ENCODE peak calls at places on chromosomes 4 and X, in seven cellular contexts. One of them, this sample, is unnamed.
A peak's percentile ranks its signal among the peaks of the same experiment; 100 is the strongest.

GRCh38 chr4:14641871-14642270 is 360.4 kb upstream of the CPEB2 start:
- DNase-seq in MM.1S: no peak
- DNase-seq in mesothelial cell of epicardium: no peak
- DNase-seq in RPMI7951: no peak
- DNase-seq in ACHN: no peak
- DNase-seq in activated CD4-positive, CD25-positive, alpha-beta regulatory T cell treated with anti-CD3 and anti-CD28 coated beads, Interleukin-2, amount 50 U/mL, for 16 hours: no peak
- DNase-seq in ureter: no peak
- DNase-seq in this sample: no peak

GRCh38 chr4:62912531-62912930 is 1496.7 kb downstream of the TECRL start:
- DNase-seq in MM.1S: no peak
- DNase-seq in mesothelial cell of epicardium: no peak
- DNase-seq in RPMI7951: no peak
- DNase-seq in ACHN: no peak
- DNase-seq in activated CD4-positive, CD25-positive, alpha-beta regulatory T cell treated with anti-CD3 and anti-CD28 coated beads, Interleukin-2, amount 50 U/mL, for 16 hours: no peak
- DNase-seq in ureter: no peak
- DNase-seq in this sample: no peak

GRCh38 chr4:71293705-71294104 is 45.1 kb upstream of the SLC4A4 start:
- DNase-seq in MM.1S: no peak
- DNase-seq in mesothelial cell of epicardium: no peak
- DNase-seq in RPMI7951: no peak
- DNase-seq in ACHN: peak; percentile 68
- DNase-seq in activated CD4-positive, CD25-positive, alpha-beta regulatory T cell treated with anti-CD3 and anti-CD28 coated beads, Interleukin-2, amount 50 U/mL, for 16 hours: no peak
- DNase-seq in ureter: no peak
- DNase-seq in this sample: no peak

GRCh38 chr4:148061139-148061476 is 329.2 kb downstream of the ARHGAP10 start:
- DNase-seq in MM.1S: no peak
- DNase-seq in mesothelial cell of epicardium: no peak
- DNase-seq in RPMI7951: no peak
- DNase-seq in ACHN: no peak
- DNase-seq in activated CD4-positive, CD25-positive, alpha-beta regulatory T cell treated with anti-CD3 and anti-CD28 coated beads, Interleukin-2, amount 50 U/mL, for 16 hours: no peak
- DNase-seq in ureter: no peak
- DNase-seq in this sample: no peak

GRCh38 chr4:122152699-122153328 is 683 bp downstream of the BLTP1 start:
- DNase-seq in MM.1S: peak; percentile 48
- DNase-seq in mesothelial cell of epicardium: peak; percentile 49
- DNase-seq in RPMI7951: peak; percentile 33
- DNase-seq in ACHN: peak; percentile 28
- DNase-seq in activated CD4-positive, CD25-positive, alpha-beta regulatory T cell treated with anti-CD3 and anti-CD28 coated beads, Interleukin-2, amount 50 U/mL, for 16 hours: no peak
- DNase-seq in ureter: peak; percentile 45
- DNase-seq in this sample: no peak

GRCh38 chrX:154750301-154751120 is at the start of gene GAB3:
- DNase-seq in MM.1S: peak; percentile 63
- DNase-seq in mesothelial cell of epicardium: no peak
- DNase-seq in RPMI7951: peak; percentile 36
- DNase-seq in ACHN: peak; percentile 13
- DNase-seq in activated CD4-positive, CD25-positive, alpha-beta regulatory T cell treated with anti-CD3 and anti-CD28 coated beads, Interleukin-2, amount 50 U/mL, for 16 hours: no peak
- DNase-seq in ureter: no peak
- DNase-seq in this sample: no peak

GRCh38 chr4:169305651-169306050 is 34.9 kb upstream of the SH3RF1 start:
- DNase-seq in MM.1S: no peak
- DNase-seq in mesothelial cell of epicardium: no peak
- DNase-seq in RPMI7951: no peak
- DNase-seq in ACHN: no peak
- DNase-seq in activated CD4-positive, CD25-positive, alpha-beta regulatory T cell treated with anti-CD3 and anti-CD28 coated beads, Interleukin-2, amount 50 U/mL, for 16 hours: no peak
- DNase-seq in ureter: no peak
- DNase-seq in this sample: no peak

GRCh38 chr4:153750197-153750817 is 9.5 kb downstream of the RNF175 start:
- DNase-seq in MM.1S: peak; percentile 71
- DNase-seq in mesothelial cell of epicardium: peak; percentile 71
- DNase-seq in RPMI7951: peak; percentile 79
- DNase-seq in ACHN: peak; percentile 77
- DNase-seq in activated CD4-positive, CD25-positive, alpha-beta regulatory T cell treated with anti-CD3 and anti-CD28 coated beads, Interleukin-2, amount 50 U/mL, for 16 hours: peak; percentile 35
- DNase-seq in ureter: peak; percentile 63
- DNase-seq in this sample: no peak

GRCh38 chr4:2935762-2936743 is 27.2 kb downstream of the NOP14 start:
- DNase-seq in MM.1S: no peak
- DNase-seq in mesothelial cell of epicardium: no peak
- DNase-seq in RPMI7951: peak; percentile 69
- DNase-seq in ACHN: peak; percentile 91
- DNase-seq in activated CD4-positive, CD25-positive, alpha-beta regulatory T cell treated with anti-CD3 and anti-CD28 coated beads, Interleukin-2, amount 50 U/mL, for 16 hours: peak; percentile 52
- DNase-seq in ureter: peak; percentile 50
- DNase-seq in this sample: peak; percentile 62

GRCh38 chr4:173827707-173828106 is 297.7 kb upstream of the HAND2 start:
- DNase-seq in MM.1S: no peak
- DNase-seq in mesothelial cell of epicardium: no peak
- DNase-seq in RPMI7951: no peak
- DNase-seq in ACHN: peak; percentile 2
- DNase-seq in activated CD4-positive, CD25-positive, alpha-beta regulatory T cell treated with anti-CD3 and anti-CD28 coated beads, Interleukin-2, amount 50 U/mL, for 16 hours: no peak
- DNase-seq in ureter: no peak
- DNase-seq in this sample: no peak

GRCh38 chr4:23991444-23991843 is 101.6 kb upstream of the PPARGC1A start:
- DNase-seq in MM.1S: no peak
- DNase-seq in mesothelial cell of epicardium: no peak
- DNase-seq in RPMI7951: no peak
- DNase-seq in ACHN: no peak
- DNase-seq in activated CD4-positive, CD25-positive, alpha-beta regulatory T cell treated with anti-CD3 and anti-CD28 coated beads, Interleukin-2, amount 50 U/mL, for 16 hours: no peak
- DNase-seq in ureter: no peak
- DNase-seq in this sample: no peak

GRCh38 chrX:138519296-138519695 is 192.2 kb downstream of the FGF13 start:
- DNase-seq in MM.1S: no peak
- DNase-seq in mesothelial cell of epicardium: no peak
- DNase-seq in RPMI7951: no peak
- DNase-seq in ACHN: no peak
- DNase-seq in activated CD4-positive, CD25-positive, alpha-beta regulatory T cell treated with anti-CD3 and anti-CD28 coated beads, Interleukin-2, amount 50 U/mL, for 16 hours: no peak
- DNase-seq in ureter: no peak
- DNase-seq in this sample: no peak

GRCh38 chr4:182809417-182810102 is 107.6 kb downstream of the DCTD start:
- DNase-seq in MM.1S: no peak
- DNase-seq in mesothelial cell of epicardium: no peak
- DNase-seq in RPMI7951: no peak
- DNase-seq in ACHN: no peak
- DNase-seq in activated CD4-positive, CD25-positive, alpha-beta regulatory T cell treated with anti-CD3 and anti-CD28 coated beads, Interleukin-2, amount 50 U/mL, for 16 hours: no peak
- DNase-seq in ureter: no peak
- DNase-seq in this sample: no peak

GRCh38 chrX:50697691-50698090 is 116.3 kb downstream of the SHROOM4 start:
- DNase-seq in MM.1S: no peak
- DNase-seq in mesothelial cell of epicardium: no peak
- DNase-seq in RPMI7951: peak; percentile 66
- DNase-seq in ACHN: peak; percentile 69
- DNase-seq in activated CD4-positive, CD25-positive, alpha-beta regulatory T cell treated with anti-CD3 and anti-CD28 coated beads, Interleukin-2, amount 50 U/mL, for 16 hours: no peak
- DNase-seq in ureter: no peak
- DNase-seq in this sample: no peak

GRCh38 chr4:118193421-118193820 is 159.1 kb downstream of the NDST3 start:
- DNase-seq in MM.1S: no peak
- DNase-seq in mesothelial cell of epicardium: no peak
- DNase-seq in RPMI7951: no peak
- DNase-seq in ACHN: no peak
- DNase-seq in activated CD4-positive, CD25-positive, alpha-beta regulatory T cell treated with anti-CD3 and anti-CD28 coated beads, Interleukin-2, amount 50 U/mL, for 16 hours: no peak
- DNase-seq in ureter: no peak
- DNase-seq in this sample: no peak

GRCh38 chrX:57647020-57647419 is 33.0 kb downstream of the NLRP2B start:
- DNase-seq in MM.1S: no peak
- DNase-seq in mesothelial cell of epicardium: no peak
- DNase-seq in RPMI7951: no peak
- DNase-seq in ACHN: no peak
- DNase-seq in activated CD4-positive, CD25-positive, alpha-beta regulatory T cell treated with anti-CD3 and anti-CD28 coated beads, Interleukin-2, amount 50 U/mL, for 16 hours: no peak
- DNase-seq in ureter: no peak
- DNase-seq in this sample: no peak

GRCh38 chr4:127364397-127364796 is 268.4 kb upstream of the INTU start:
- DNase-seq in MM.1S: no peak
- DNase-seq in mesothelial cell of epicardium: no peak
- DNase-seq in RPMI7951: no peak
- DNase-seq in ACHN: no peak
- DNase-seq in activated CD4-positive, CD25-positive, alpha-beta regulatory T cell treated with anti-CD3 and anti-CD28 coated beads, Interleukin-2, amount 50 U/mL, for 16 hours: no peak
- DNase-seq in ureter: no peak
- DNase-seq in this sample: no peak

GRCh38 chr4:40419231-40419912 is 84.2 kb downstream of the CHRNA9 start:
- DNase-seq in MM.1S: no peak
- DNase-seq in mesothelial cell of epicardium: no peak
- DNase-seq in RPMI7951: no peak
- DNase-seq in ACHN: no peak
- DNase-seq in activated CD4-positive, CD25-positive, alpha-beta regulatory T cell treated with anti-CD3 and anti-CD28 coated beads, Interleukin-2, amount 50 U/mL, for 16 hours: no peak
- DNase-seq in ureter: no peak
- DNase-seq in this sample: no peak

GRCh38 chr4:104966349-104967033 is 180.2 kb upstream of the TET2 start:
- DNase-seq in MM.1S: peak; percentile 81
- DNase-seq in mesothelial cell of epicardium: no peak
- DNase-seq in RPMI7951: no peak
- DNase-seq in ACHN: no peak
- DNase-seq in activated CD4-positive, CD25-positive, alpha-beta regulatory T cell treated with anti-CD3 and anti-CD28 coated beads, Interleukin-2, amount 50 U/mL, for 16 hours: no peak
- DNase-seq in ureter: peak; percentile 66
- DNase-seq in this sample: no peak

GRCh38 chrX:131262738-131263679 is 26.1 kb downstream of the IGSF1 start:
- DNase-seq in MM.1S: peak; percentile 54
- DNase-seq in mesothelial cell of epicardium: no peak
- DNase-seq in RPMI7951: peak; percentile 2
- DNase-seq in ACHN: peak; percentile 18
- DNase-seq in activated CD4-positive, CD25-positive, alpha-beta regulatory T cell treated with anti-CD3 and anti-CD28 coated beads, Interleukin-2, amount 50 U/mL, for 16 hours: no peak
- DNase-seq in ureter: no peak
- DNase-seq in this sample: no peak

GRCh38 chr4:6415306-6415705 is 57.1 kb downstream of the PPP2R2C start:
- DNase-seq in MM.1S: no peak
- DNase-seq in mesothelial cell of epicardium: no peak
- DNase-seq in RPMI7951: no peak
- DNase-seq in ACHN: no peak
- DNase-seq in activated CD4-positive, CD25-positive, alpha-beta regulatory T cell treated with anti-CD3 and anti-CD28 coated beads, Interleukin-2, amount 50 U/mL, for 16 hours: no peak
- DNase-seq in ureter: no peak
- DNase-seq in this sample: no peak

GRCh38 chr4:38894340-38894982 is 26.9 kb downstream of the FAM114A1 start:
- DNase-seq in MM.1S: no peak
- DNase-seq in mesothelial cell of epicardium: no peak
- DNase-seq in RPMI7951: no peak
- DNase-seq in ACHN: no peak
- DNase-seq in activated CD4-positive, CD25-positive, alpha-beta regulatory T cell treated with anti-CD3 and anti-CD28 coated beads, Interleukin-2, amount 50 U/mL, for 16 hours: no peak
- DNase-seq in ureter: no peak
- DNase-seq in this sample: no peak

GRCh38 chrX:14497184-14497666 is 32.1 kb upstream of the GLRA2 start:
- DNase-seq in MM.1S: peak; percentile 56
- DNase-seq in mesothelial cell of epicardium: no peak
- DNase-seq in RPMI7951: peak; percentile 33
- DNase-seq in ACHN: peak; percentile 22
- DNase-seq in activated CD4-positive, CD25-positive, alpha-beta regulatory T cell treated with anti-CD3 and anti-CD28 coated beads, Interleukin-2, amount 50 U/mL, for 16 hours: no peak
- DNase-seq in ureter: no peak
- DNase-seq in this sample: no peak

GRCh38 chr4:184472540-184473264 is 1.6 kb downstream of the IRF2 start:
- DNase-seq in MM.1S: peak; percentile 59
- DNase-seq in mesothelial cell of epicardium: peak; percentile 77
- DNase-seq in RPMI7951: peak; percentile 67
- DNase-seq in ACHN: peak; percentile 71
- DNase-seq in activated CD4-positive, CD25-positive, alpha-beta regulatory T cell treated with anti-CD3 and anti-CD28 coated beads, Interleukin-2, amount 50 U/mL, for 16 hours: no peak
- DNase-seq in ureter: peak; percentile 79
- DNase-seq in this sample: peak; percentile 54

GRCh38 chr4:128527356-128527755 is 239.7 kb upstream of the PGRMC2 start:
- DNase-seq in MM.1S: no peak
- DNase-seq in mesothelial cell of epicardium: no peak
- DNase-seq in RPMI7951: no peak
- DNase-seq in ACHN: no peak
- DNase-seq in activated CD4-positive, CD25-positive, alpha-beta regulatory T cell treated with anti-CD3 and anti-CD28 coated beads, Interleukin-2, amount 50 U/mL, for 16 hours: no peak
- DNase-seq in ureter: no peak
- DNase-seq in this sample: no peak

GRCh38 chr4:17027495-17027894 is 129.1 kb upstream of the LDB2 start:
- DNase-seq in MM.1S: no peak
- DNase-seq in mesothelial cell of epicardium: no peak
- DNase-seq in RPMI7951: peak; percentile 96
- DNase-seq in ACHN: no peak
- DNase-seq in activated CD4-positive, CD25-positive, alpha-beta regulatory T cell treated with anti-CD3 and anti-CD28 coated beads, Interleukin-2, amount 50 U/mL, for 16 hours: no peak
- DNase-seq in ureter: no peak
- DNase-seq in this sample: no peak

GRCh38 chr4:101183658-101184373 is 163.5 kb downstream of the PPP3CA start:
- DNase-seq in MM.1S: no peak
- DNase-seq in mesothelial cell of epicardium: no peak
- DNase-seq in RPMI7951: no peak
- DNase-seq in ACHN: no peak
- DNase-seq in activated CD4-positive, CD25-positive, alpha-beta regulatory T cell treated with anti-CD3 and anti-CD28 coated beads, Interleukin-2, amount 50 U/mL, for 16 hours: no peak
- DNase-seq in ureter: no peak
- DNase-seq in this sample: no peak

GRCh38 chr4:15963001-15963451 is at the start of gene FGFBP2:
- DNase-seq in MM.1S: no peak
- DNase-seq in mesothelial cell of epicardium: peak; percentile 42
- DNase-seq in RPMI7951: peak; percentile 62
- DNase-seq in ACHN: peak; percentile 43
- DNase-seq in activated CD4-positive, CD25-positive, alpha-beta regulatory T cell treated with anti-CD3 and anti-CD28 coated beads, Interleukin-2, amount 50 U/mL, for 16 hours: peak; percentile 4
- DNase-seq in ureter: peak; percentile 51
- DNase-seq in this sample: peak; percentile 27

GRCh38 chr4:41882622-41883347 is 52.4 kb upstream of the TMEM33 start:
- DNase-seq in MM.1S: peak; percentile 44
- DNase-seq in mesothelial cell of epicardium: peak; percentile 61
- DNase-seq in RPMI7951: no peak
- DNase-seq in ACHN: peak; percentile 21
- DNase-seq in activated CD4-positive, CD25-positive, alpha-beta regulatory T cell treated with anti-CD3 and anti-CD28 coated beads, Interleukin-2, amount 50 U/mL, for 16 hours: peak; percentile 9
- DNase-seq in ureter: no peak
- DNase-seq in this sample: no peak

GRCh38 chr4:147367841-147368385 is 113.0 kb upstream of the EDNRA start:
- DNase-seq in MM.1S: no peak
- DNase-seq in mesothelial cell of epicardium: no peak
- DNase-seq in RPMI7951: no peak
- DNase-seq in ACHN: no peak
- DNase-seq in activated CD4-positive, CD25-positive, alpha-beta regulatory T cell treated with anti-CD3 and anti-CD28 coated beads, Interleukin-2, amount 50 U/mL, for 16 hours: no peak
- DNase-seq in ureter: no peak
- DNase-seq in this sample: no peak

GRCh38 chr4:87219648-87220093 is 747 bp downstream of the KLHL8 start:
- DNase-seq in MM.1S: peak; percentile 69
- DNase-seq in mesothelial cell of epicardium: peak; percentile 44
- DNase-seq in RPMI7951: peak; percentile 14
- DNase-seq in ACHN: peak; percentile 55
- DNase-seq in activated CD4-positive, CD25-positive, alpha-beta regulatory T cell treated with anti-CD3 and anti-CD28 coated beads, Interleukin-2, amount 50 U/mL, for 16 hours: no peak
- DNase-seq in ureter: no peak
- DNase-seq in this sample: no peak

GRCh38 chr4:103400405-103400804 is 202.3 kb upstream of the CENPE start:
- DNase-seq in MM.1S: no peak
- DNase-seq in mesothelial cell of epicardium: no peak
- DNase-seq in RPMI7951: peak; percentile 1
- DNase-seq in ACHN: no peak
- DNase-seq in activated CD4-positive, CD25-positive, alpha-beta regulatory T cell treated with anti-CD3 and anti-CD28 coated beads, Interleukin-2, amount 50 U/mL, for 16 hours: no peak
- DNase-seq in ureter: no peak
- DNase-seq in this sample: no peak

GRCh38 chr4:169185133-169185956 is 85.4 kb downstream of the SH3RF1 start:
- DNase-seq in MM.1S: no peak
- DNase-seq in mesothelial cell of epicardium: no peak
- DNase-seq in RPMI7951: no peak
- DNase-seq in ACHN: no peak
- DNase-seq in activated CD4-positive, CD25-positive, alpha-beta regulatory T cell treated with anti-CD3 and anti-CD28 coated beads, Interleukin-2, amount 50 U/mL, for 16 hours: no peak
- DNase-seq in ureter: no peak
- DNase-seq in this sample: no peak

GRCh38 chr4:27027428-27027827 is 166.8 kb downstream of the STIM2 start:
- DNase-seq in MM.1S: no peak
- DNase-seq in mesothelial cell of epicardium: no peak
- DNase-seq in RPMI7951: no peak
- DNase-seq in ACHN: no peak
- DNase-seq in activated CD4-positive, CD25-positive, alpha-beta regulatory T cell treated with anti-CD3 and anti-CD28 coated beads, Interleukin-2, amount 50 U/mL, for 16 hours: no peak
- DNase-seq in ureter: no peak
- DNase-seq in this sample: no peak